ENCODE peak calls at places on chromosomes 3 and 15, in eight cellular contexts. O is activated CD4-positive, alpha-beta T cell treated with anti-CD3 and anti-CD28 coated beads, Interleukin-2, amount 10 ng/mL, durations not matched to agents 7 days and 5 days; S is activated naive CD4-positive, alpha-beta T cell; N is NCI-H2029; W is colonic mucosa; C is left kidney; Y is stomach; D is RWPE2. L is an unnamed sample.

GRCh38 chr3:95088464-95088863 is 1025.6 kb downstream of the NSUN3 start:
- DNase-seq in W (no peak), D (no peak), C (no peak), N (no peak), S (no peak), Y (no peak), O (no peak), L (no peak)

GRCh38 chr3:10775259-10775658 is 40.8 kb upstream of the SLC6A11 start:
- DNase-seq in N (no peak), D (no peak), S (no peak), O (no peak), C (no peak), Y (no peak), W (peak; percentile 3), L (no peak)

GRCh38 chr15:26148461-26148860 is 285.3 kb upstream of the ATP10A start:
- DNase-seq in Y (no peak), D (no peak), S (no peak), O (no peak), N (no peak), W (no peak), C (no peak), L (no peak)

GRCh38 chr3:170961616-170962400 is 53.4 kb upstream of the EIF5A2 start:
- DNase-seq in Y (no peak), O (peak; percentile 16), W (peak; percentile 27), N (peak; percentile 23), C (peak; percentile 41), S (no peak), D (no peak), L (no peak)

GRCh38 chr15:70121656-70122297 is 24.1 kb upstream of the TLE3 start:
- DNase-seq in Y (peak; percentile 52), O (no peak), N (peak; percentile 30), W (peak; percentile 55), C (no peak), D (no peak), S (no peak), L (peak; percentile 31)

GRCh38 chr3:21750291-21750690 is 719 bp downstream of the ZNF385D start:
- DNase-seq in D (no peak), O (no peak), S (no peak), W (no peak), Y (no peak), N (no peak), C (peak; percentile 37), L (no peak)

GRCh38 chr3:169966951-169967915 is 626 bp downstream of the SEC62 start:
- DNase-seq in S (peak; percentile 75), W (peak; percentile 52), N (peak; percentile 54), Y (peak; percentile 44), D (no peak), C (no peak), O (peak; percentile 42), L (peak; percentile 57)

GRCh38 chr15:23853291-23853690 is 166.2 kb upstream of the NDN start:
- DNase-seq in C (no peak), O (no peak), S (no peak), W (no peak), D (no peak), N (no peak), Y (no peak), L (no peak)

GRCh38 chr3:48500656-48501055 is 3.3 kb downstream of the SHISA5 start:
- DNase-seq in D (no peak), O (no peak), N (no peak), S (no peak), W (no peak), Y (no peak), C (no peak), L (no peak)

GRCh38 chr15:98668566-98669308 is 20.4 kb downstream of the IGF1R start:
- DNase-seq in D (no peak), W (no peak), S (no peak), O (peak; percentile 60), C (peak; percentile 51), Y (no peak), N (no peak), L (no peak)

GRCh38 chr15:26298666-26299065 is 435.5 kb upstream of the ATP10A start:
- DNase-seq in C (no peak), D (no peak), O (no peak), Y (no peak), N (no peak), W (no peak), S (no peak), L (no peak)

GRCh38 chr15:78308422-78309021 is 9.1 kb upstream of the SKIC8 start:
- DNase-seq in D (peak; percentile 86), S (no peak), C (peak; percentile 88), W (peak; percentile 75), N (peak; percentile 27), O (peak; percentile 61), Y (peak; percentile 79), L (peak; percentile 20)

GRCh38 chr15:96409231-96410138 is 79.0 kb downstream of the NR2F2 start:
- DNase-seq in S (no peak), W (no peak), N (no peak), D (peak; percentile 68), O (no peak), Y (no peak), C (peak; percentile 65), L (peak; percentile 51)

GRCh38 chr15:81992523-81992922 is 53.3 kb downstream of the MEX3B start:
- DNase-seq in N (no peak), C (no peak), S (no peak), W (no peak), Y (no peak), O (no peak), D (no peak), L (no peak)

L was measured in Peyer's patch.